ENCODE peak calls at places on chromosomes 4 and X, in seven cellular contexts. M is upper lobe of right lung; H is small intestine; W is tibial nerve; I is HCT116; K is effector memory CD4-positive, alpha-beta T cell; Z is brain microvascular endothelial cell. E is an unnamed sample.

GRCh38 chrX:138710311-138710791 is 1.2 kb downstream of the FGF13 start:
- DNase-seq in M (no peak), H (no peak), W (no peak), I (no peak), K (no peak), Z (no peak), E (no peak)

GRCh38 chr4:13322681-13323101 is 161.4 kb downstream of the RAB28 start:
- DNase-seq in M (no peak), H (no peak), W (no peak), I (no peak), K (no peak), Z (peak), E (no peak)

GRCh38 chrX:105636667-105637066 is 185.7 kb upstream of the NRK start:
- DNase-seq in M (no peak), H (no peak), W (no peak), I (no peak), K (no peak), Z (no peak), E (no peak)

GRCh38 chrX:71919436-71919835 is 8.8 kb downstream of the NHSL2 start:
- DNase-seq in M (no peak), H (no peak), W (no peak), I (no peak), K (no peak), Z (no peak), E (no peak)

GRCh38 chrX:45622538-45622937 is 421.9 kb upstream of the DIPK2B start:
- DNase-seq in M (no peak), H (no peak), W (no peak), I (no peak), K (no peak), Z (no peak), E (no peak)

GRCh38 chr4:83285022-83285387 is 407 bp upstream of the COQ2 start:
- DNase-seq in M (no peak), H (peak), W (no peak), I (no peak), K (no peak), Z (peak), E (no peak)

GRCh38 chr4:185033950-185034349 is 15.7 kb downstream of the HELT start:
- DNase-seq in M (no peak), H (no peak), W (no peak), I (no peak), K (no peak), Z (no peak), E (no peak)

GRCh38 chr4:163109967-163110366 is 56.7 kb downstream of the NAF1 start:
- DNase-seq in M (no peak), H (no peak), W (no peak), I (no peak), K (no peak), Z (no peak), E (no peak)

GRCh38 chrX:12011075-12011474 is 127.2 kb upstream of the FRMPD4 start:
- DNase-seq in M (no peak), H (no peak), W (no peak), I (no peak), K (no peak), Z (peak), E (no peak)

GRCh38 chr4:180767330-180767729 is 1475.9 kb upstream of the TENM3 start:
- DNase-seq in M (no peak), H (no peak), W (no peak), I (no peak), K (no peak), Z (no peak), E (no peak)

GRCh38 chrX:28016823-28017222 is 35.6 kb upstream of the DCAF8L1 start:
- DNase-seq in M (no peak), H (no peak), W (no peak), I (no peak), K (no peak), Z (no peak), E (no peak)

GRCh38 chr4:6920174-6920573 is 10.5 kb downstream of the TBC1D14 start:
- DNase-seq in M (peak), H (no peak), W (no peak), I (no peak), K (no peak), Z (no peak), E (no peak)

GRCh38 chr4:87101543-87102199 is 118.7 kb downstream of the KLHL8 start:
- DNase-seq in M (no peak), H (no peak), W (no peak), I (no peak), K (no peak), Z (no peak), E (no peak)

GRCh38 chr4:2337131-2337723 is 75.3 kb upstream of the MXD4 start:
- DNase-seq in M (no peak), H (no peak), W (no peak), I (no peak), K (no peak), Z (no peak), E (peak)

GRCh38 chr4:17758459-17758858 is 23.0 kb downstream of the FAM184B start:
- DNase-seq in M (no peak), H (no peak), W (no peak), I (no peak), K (no peak), Z (no peak), E (no peak)

GRCh38 chr4:84496356-84497219 is 2.5 kb downstream of the NKX6-1 start:
- DNase-seq in M (no peak), H (no peak), W (no peak), I (no peak), K (no peak), Z (no peak), E (no peak)

GRCh38 chr4:5750052-5750950 is 39.3 kb downstream of the EVC start:
- DNase-seq in M (peak), H (no peak), W (no peak), I (no peak), K (no peak), Z (peak), E (no peak)

GRCh38 chr4:118180776-118181175 is 146.5 kb downstream of the NDST3 start:
- DNase-seq in M (no peak), H (no peak), W (no peak), I (no peak), K (no peak), Z (no peak), E (no peak)

GRCh38 chr4:22191565-22192301 is 243.2 kb upstream of the KCNIP4 start:
- DNase-seq in M (no peak), H (no peak), W (no peak), I (no peak), K (no peak), Z (no peak), E (no peak)

GRCh38 chrX:20265221-20265725 is 1.4 kb downstream of the RPS6KA3 start:
- DNase-seq in M (peak), H (peak), W (peak), I (peak), K (peak), Z (peak), E (peak)

GRCh38 chr4:46994007-46994405 is 625 bp upstream of the GABRA4 start:
- DNase-seq in M (no peak), H (peak), W (no peak), I (no peak), K (no peak), Z (no peak), E (no peak)

GRCh38 chr4:46992338-46992737 is 1.0 kb downstream of the GABRA4 start:
- DNase-seq in M (no peak), H (no peak), W (no peak), I (no peak), K (no peak), Z (no peak), E (no peak)

GRCh38 chr4:46993075-46994006 is at the start of gene GABRA4:
- DNase-seq in M (peak), H (peak), W (no peak), I (no peak), K (no peak), Z (no peak), E (peak)
- H3K4me3 ChIP-seq in M (peak), H (peak), W (peak), I (no peak), K (no peak), Z (peak), E (peak)

DNA sequence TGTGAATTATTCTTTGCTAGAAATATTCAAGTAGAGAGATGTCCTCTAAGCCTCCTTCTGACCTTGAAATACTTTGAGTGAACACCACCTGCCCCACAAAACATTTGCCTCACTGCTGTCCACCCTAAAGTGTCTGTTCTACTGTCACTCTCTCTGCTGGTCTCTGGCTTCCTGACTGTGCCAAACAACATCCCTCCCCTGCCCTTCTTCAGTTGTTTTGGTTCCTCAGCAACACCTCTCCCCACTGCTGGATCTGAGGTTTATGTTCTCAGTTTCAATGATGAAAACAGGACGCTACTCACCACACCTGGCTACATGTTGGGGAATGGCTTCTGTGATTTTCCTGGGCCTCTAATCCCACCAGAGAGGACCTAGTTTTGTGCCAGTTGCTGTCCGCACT is 456.9 kb downstream of the BCOR start:
- DNase-seq in M (no peak), H (no peak), W (no peak), I (no peak), K (no peak), Z (no peak), E (no peak)
- H3K27ac ChIP-seq in M (no peak), H (no peak), W (no peak), I (no peak), K (no peak), Z (no peak), E (no peak)

GRCh38 chr4:141905751-141906150 is 269.4 kb downstream of the IL15 start:
- DNase-seq in M (no peak), H (no peak), W (no peak), I (no peak), K (no peak), Z (no peak), E (no peak)
- H3K4me3 ChIP-seq in M (no peak), H (no peak), W (no peak), I (no peak), K (no peak), Z (no peak), E (no peak)

GRCh38 chr4:40953253-40954118 is 203.7 kb downstream of the NSUN7 start:
- DNase-seq in M (no peak), H (no peak), W (no peak), I (no peak), K (no peak), Z (no peak), E (no peak)
- H3K27ac ChIP-seq in M (no peak), H (no peak), W (peak), I (no peak), K (no peak), Z (no peak), E (no peak)

GRCh38 chrX:2829066-2829430 is 318 bp downstream of the GYG2 start:
- DNase-seq in M (no peak), H (no peak), W (no peak), I (no peak), K (no peak), Z (no peak), E (no peak)
- H3K4me3 ChIP-seq in M (peak), H (peak), W (no peak), I (no peak), K (no peak), Z (peak), E (peak)

DNA sequence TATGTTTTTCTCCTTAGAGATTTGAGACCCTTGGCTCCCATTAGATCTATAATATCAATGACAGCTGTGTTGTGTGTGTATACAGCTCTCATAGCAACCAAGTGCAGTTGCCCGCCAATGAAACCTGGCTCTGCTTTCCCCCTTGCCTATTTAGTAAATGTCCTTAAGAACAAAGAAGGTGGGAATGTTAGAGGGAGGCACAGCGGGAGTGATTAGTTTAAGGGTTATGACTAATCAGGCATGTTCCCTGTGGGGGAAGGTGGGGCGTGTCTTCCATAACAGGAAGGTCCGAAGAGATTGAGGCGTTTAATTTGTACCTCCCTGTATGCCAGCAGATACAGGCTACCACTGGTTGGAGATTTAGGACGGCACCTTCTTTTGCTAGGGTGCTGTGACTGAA is 100.5 kb upstream of the TBC1D9 start:
- DNase-seq in M (no peak), H (peak), W (no peak), I (peak), K (no peak), Z (peak), E (no peak)
- H3K27ac ChIP-seq in M (no peak), H (no peak), W (no peak), I (peak), K (no peak), Z (no peak), E (no peak)

GRCh38 chr4:122661661-122662160 is 40.8 kb upstream of the IL21 start:
- DNase-seq in M (no peak), H (no peak), W (no peak), I (no peak), K (no peak), Z (no peak), E (no peak)
- H3K4me3 ChIP-seq in M (no peak), H (no peak), W (no peak), I (no peak), K (no peak), Z (no peak), E (no peak)

GRCh38 chr4:76199664-76200211 is 13.9 kb downstream of the SCARB2 start:
- DNase-seq in M (no peak), H (peak), W (no peak), I (no peak), K (peak), Z (peak), E (peak)

GRCh38 chr4:76197971-76198410 is 15.6 kb downstream of the SCARB2 start:
- DNase-seq in M (peak), H (no peak), W (no peak), I (no peak), K (no peak), Z (peak), E (peak)

GRCh38 chr4:76195326-76195725 is 18.3 kb downstream of the SCARB2 start:
- DNase-seq in M (no peak), H (no peak), W (no peak), I (no peak), K (no peak), Z (no peak), E (no peak)

GRCh38 chr4:76198411-76199237 is 15.0 kb downstream of the SCARB2 start:
- DNase-seq in M (no peak), H (peak), W (peak), I (no peak), K (no peak), Z (peak), E (peak)

GRCh38 chr4:76197001-76197743 is 16.5 kb downstream of the SCARB2 start:
- DNase-seq in M (no peak), H (no peak), W (no peak), I (no peak), K (no peak), Z (peak), E (no peak)
- H3K27ac ChIP-seq in M (peak), H (peak), W (peak), I (no peak), K (no peak), Z (peak), E (peak)

GRCh38 chr4:52661966-52662705 is 3.0 kb upstream of the USP46 start:
- DNase-seq in M (no peak), H (peak), W (no peak), I (no peak), K (no peak), Z (no peak), E (no peak)
- H3K4me3 ChIP-seq in M (no peak), H (no peak), W (no peak), I (no peak), K (no peak), Z (no peak), E (no peak)

GRCh38 chr4:98659741-98660507 is 1.5 kb upstream of the TSPAN5 start:
- DNase-seq in M (no peak), H (peak), W (no peak), I (no peak), K (no peak), Z (no peak), E (no peak)

GRCh38 chr4:98662619-98663225 is 4.3 kb upstream of the TSPAN5 start:
- DNase-seq in M (no peak), H (peak), W (no peak), I (no peak), K (no peak), Z (no peak), E (no peak)

GRCh38 chr4:98662055-98662453 is 3.6 kb upstream of the TSPAN5 start:
- DNase-seq in M (no peak), H (no peak), W (no peak), I (no peak), K (no peak), Z (no peak), E (no peak)

GRCh38 chr4:98663226-98664006 is 5.0 kb upstream of the TSPAN5 start:
- DNase-seq in M (no peak), H (peak), W (peak), I (no peak), K (peak), Z (no peak), E (no peak)

DNA sequence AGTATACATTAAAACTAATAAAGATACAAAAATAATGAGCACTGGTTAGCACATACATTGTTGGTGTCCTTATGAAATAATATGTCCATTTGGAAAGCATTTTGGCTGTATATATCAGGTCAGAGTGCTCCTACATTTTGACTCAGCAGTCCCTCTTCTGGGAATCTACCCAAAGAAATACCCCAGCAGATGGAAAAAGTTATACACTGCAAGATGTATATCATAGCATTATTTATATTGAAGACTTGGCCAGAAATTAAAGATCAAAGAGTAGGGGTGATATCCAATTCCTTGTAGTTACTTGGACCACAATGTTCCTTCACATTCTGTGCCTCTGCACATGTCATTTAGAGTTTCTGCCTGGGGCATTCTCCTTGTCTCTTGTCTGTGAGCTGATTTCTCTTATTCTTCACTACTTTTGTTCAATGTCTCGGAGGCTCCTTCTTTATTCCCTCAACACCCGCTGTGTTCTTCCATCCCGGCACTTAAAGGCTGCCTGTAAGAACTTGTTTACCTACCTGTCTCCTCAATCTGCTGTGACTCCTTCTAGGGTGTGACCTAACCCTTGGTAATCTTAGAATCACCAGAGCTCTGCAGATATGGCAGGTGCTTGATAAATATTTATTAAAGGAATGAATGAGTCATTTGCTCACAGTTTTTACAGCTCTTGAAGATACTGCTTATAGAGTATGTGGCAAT is 3.1 kb upstream of the TSPAN5 start:
- DNase-seq in M (no peak), H (peak), W (no peak), I (peak), K (no peak), Z (no peak), E (no peak)
- H3K27ac ChIP-seq in M (no peak), H (no peak), W (no peak), I (peak), K (no peak), Z (no peak), E (no peak)